ENCODE peak calls at places on chromosomes 13 and 19, in five cellular contexts. L is MM.1S, Q is astrocyte of the spinal cord, N is heart left ventricle, H is H1. T is an unnamed sample.

GRCh38 chr19:44367024-44367423 is 10.5 kb upstream of the ZNF112 start:
- DNase-seq in N (no peak), H (no peak), Q (peak), L (no peak), T (no peak)

GRCh38 chr13:84641491-84641890 is 759.2 kb upstream of the SLITRK1 start:
- DNase-seq in Q (peak), L (no peak), H (no peak), N (no peak), T (no peak)

GRCh38 chr19:49106648-49107135 is 7.5 kb upstream of the LIN7B start:
- DNase-seq in H (no peak), L (peak), N (no peak), Q (peak), T (peak)

GRCh38 chr19:8641908-8642547 is 11.6 kb downstream of the NFILZ start:
- DNase-seq in Q (peak), N (no peak), H (no peak), L (peak), T (peak)

GRCh38 chr19:4455742-4456565 is 1.6 kb downstream of the UBXN6 start:
- DNase-seq in Q (peak), N (peak), H (no peak), L (no peak), T (no peak)

GRCh38 chr19:54158812-54159351 is 639 bp downstream of the LENG1 start:
- DNase-seq in H (no peak), L (peak), Q (no peak), N (no peak), T (no peak)

GRCh38 chr19:4208385-4209094 is 20.8 kb upstream of the EBI3 start:
- DNase-seq in Q (peak), H (no peak), N (no peak), L (peak), T (no peak)

GRCh38 chr19:3983936-3984583 is 1.2 kb downstream of the EEF2 start:
- DNase-seq in Q (peak), N (peak), H (no peak), L (peak), T (no peak)

GRCh38 chr13:33168326-33168960 is 117.1 kb downstream of the STARD13 start:
- DNase-seq in L (no peak), H (no peak), Q (peak), N (no peak), T (no peak)

GRCh38 chr13:32059511-32059984 is 28.0 kb downstream of the FRY start:
- DNase-seq in H (no peak), L (no peak), N (no peak), Q (no peak), T (no peak)

GRCh38 chr19:5696196-5697021 is 6.3 kb downstream of the RPL36 start:
- DNase-seq in L (peak), H (no peak), N (no peak), Q (no peak), T (no peak)

GRCh38 chr13:43767351-43767901 is 19.3 kb downstream of the ENOX1 start:
- DNase-seq in H (no peak), N (peak), Q (no peak), L (no peak), T (no peak)

GRCh38 chr19:30233375-30233774 is 138.8 kb upstream of the ZNF536 start:
- DNase-seq in Q (no peak), H (no peak), N (no peak), L (no peak), T (no peak)
- TF ChIP-seq CTCF in Q (no peak), H (no peak), N (no peak), L (no peak), T (no peak)

DNA sequence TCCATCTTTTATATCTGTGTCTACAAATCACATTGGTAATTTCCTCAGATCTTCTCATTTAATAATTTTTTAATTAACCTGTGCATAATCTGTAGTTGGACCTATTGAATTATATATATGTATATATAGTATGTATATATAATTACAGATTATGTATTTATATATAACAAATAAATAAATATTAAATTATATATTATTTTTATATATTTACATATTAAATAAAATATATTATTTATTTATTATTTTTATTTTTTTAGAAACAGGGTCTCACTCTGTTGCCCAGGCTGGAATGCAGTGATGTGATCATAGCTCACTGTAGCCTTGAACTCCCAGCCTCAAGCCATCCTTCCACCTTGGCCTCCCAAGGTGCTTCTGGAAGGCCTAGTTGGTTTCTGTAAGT is 197.9 kb downstream of the FGF9 start:
- DNase-seq in Q (no peak), N (no peak), H (no peak), L (no peak), T (no peak)
- TF ChIP-seq CTCF in Q (no peak), N (no peak), H (no peak), L (no peak), T (no peak)

GRCh38 chr13:85974604-85975366 is 175.6 kb upstream of the SLITRK6 start:
- DNase-seq in L (no peak), Q (no peak), N (no peak), H (no peak), T (no peak)

GRCh38 chr13:85969331-85969730 is 170.1 kb upstream of the SLITRK6 start:
- DNase-seq in Q (no peak), N (no peak), H (no peak), L (no peak), T (no peak)

DNA sequence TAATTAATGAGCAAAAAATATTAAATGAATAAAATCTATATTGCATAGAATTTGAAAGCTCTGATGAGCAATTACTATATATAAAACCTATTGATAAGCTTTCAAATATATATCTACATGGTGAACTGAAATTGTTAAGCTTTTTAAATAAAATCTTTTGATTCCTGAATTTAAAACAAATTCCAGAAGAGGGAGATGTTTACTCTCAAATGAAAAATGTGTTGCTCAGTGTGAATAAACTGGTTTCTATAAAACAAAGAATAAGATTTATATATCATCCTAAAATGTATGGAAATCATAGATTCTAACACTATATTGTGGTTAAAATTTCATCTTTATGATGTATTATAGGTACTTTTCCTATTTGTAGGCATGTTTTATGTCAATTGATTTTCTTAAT is 171.5 kb upstream of the SLITRK6 start:
- DNase-seq in N (no peak), H (no peak), Q (peak), L (no peak), T (no peak)
- TF ChIP-seq CTCF in N (no peak), H (no peak), Q (no peak), L (peak), T (no peak)

GRCh38 chr19:45852941-45853340 is 10.0 kb downstream of the SYMPK start:
- DNase-seq in Q (no peak), L (no peak), N (no peak), H (no peak), T (no peak)

GRCh38 chr19:45854167-45854778 is 8.7 kb downstream of the SYMPK start:
- DNase-seq in Q (no peak), L (no peak), H (no peak), N (no peak), T (no peak)

GRCh38 chr19:45852145-45852750 is 10.7 kb downstream of the SYMPK start:
- DNase-seq in Q (no peak), H (no peak), N (no peak), L (no peak), T (no peak)

GRCh38 chr19:45847661-45848060 is 15.3 kb downstream of the SYMPK start:
- DNase-seq in Q (no peak), H (no peak), N (no peak), L (no peak), T (no peak)

DNA sequence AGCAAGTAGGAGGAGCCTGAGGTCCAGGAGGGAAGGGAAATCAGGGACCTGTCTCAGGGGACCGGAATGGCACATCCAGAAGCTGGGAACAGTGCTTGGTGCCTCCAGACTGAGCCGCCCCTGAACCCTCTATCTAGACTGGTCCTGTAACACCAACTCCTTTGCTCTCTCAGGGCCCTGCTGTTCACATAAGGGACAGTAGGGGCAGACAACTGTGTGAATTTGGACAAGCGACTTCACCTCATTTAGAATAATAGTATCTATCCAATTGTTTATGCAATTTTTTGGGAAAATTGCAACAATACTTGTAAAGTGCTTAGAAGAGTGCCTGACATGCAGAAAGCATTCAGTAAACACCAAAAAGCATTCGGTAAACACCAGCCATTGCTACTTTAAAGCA is 14.0 kb downstream of the SYMPK start:
- DNase-seq in N (no peak), H (no peak), L (no peak), Q (no peak), T (no peak)
- TF ChIP-seq CTCF in N (no peak), H (peak), L (peak), Q (peak), T (no peak)

T was measured in endothelial cell.